ENCODE peak calls at places on chromosomes 7 and 10, in seven cellular contexts. Y is IMR-90, J is H1, X is mesendoderm, B is H9, U is neuronal stem cell, L is mesenchymal stem cell. C is an unnamed sample.

GRCh38 chr7:2106920-2107319 is 125.8 kb downstream of the MAD1L1 start:
- DNase-seq in B (peak), U (no peak), L (no peak), X (peak), Y (peak), J (no peak), C (peak)

GRCh38 chr7:14751461-14751860 is 151.1 kb downstream of the DGKB start:
- DNase-seq in B (no peak), Y (no peak), U (no peak), J (no peak), L (no peak), X (no peak), C (no peak)

GRCh38 chr7:36852017-36852416 is 127.7 kb upstream of the AOAH start:
- DNase-seq in U (no peak), Y (no peak), B (no peak), L (no peak), X (no peak), J (no peak), C (no peak)

GRCh38 chr10:72027498-72027897 is 60.9 kb downstream of the SPOCK2 start:
- DNase-seq in B (no peak), J (no peak), X (no peak), U (no peak), L (peak), Y (peak), C (peak)

GRCh38 chr10:23081156-23081833 is 14.1 kb upstream of the MSRB2 start:
- DNase-seq in B (no peak), Y (peak), X (no peak), U (no peak), L (no peak), J (no peak), C (no peak)

GRCh38 chr10:120285408-120285807 is 171.6 kb upstream of the PLPP4 start:
- DNase-seq in B (no peak), J (no peak), X (no peak), Y (no peak), U (no peak), L (no peak), C (no peak)

GRCh38 chr7:26153823-26154783 is 2.1 kb downstream of the NFE2L3 start:
- DNase-seq in J (peak), L (peak), U (no peak), X (peak), B (peak), Y (peak), C (no peak)

GRCh38 chr7:99407849-99408346 is 499 bp downstream of the PDAP1 start:
- DNase-seq in Y (peak), U (no peak), J (no peak), X (peak), L (peak), B (no peak), C (peak)

GRCh38 chr7:150979706-150980390 is 1.7 kb upstream of the KCNH2 start:
- DNase-seq in X (no peak), L (no peak), B (no peak), J (no peak), U (no peak), Y (no peak), C (no peak)

GRCh38 chr10:50558368-50558767 is 65.4 kb downstream of the SGMS1 start:
- DNase-seq in Y (no peak), B (no peak), U (no peak), X (no peak), L (no peak), J (no peak), C (no peak)

GRCh38 chr7:51234139-51234538 is 82.5 kb downstream of the COBL start:
- DNase-seq in J (no peak), Y (no peak), B (peak), L (no peak), X (no peak), U (no peak), C (no peak)

GRCh38 chr10:13560597-13560996 is 26.2 kb upstream of the PRPF18 start:
- DNase-seq in J (no peak), U (no peak), Y (peak), X (no peak), B (no peak), L (no peak), C (no peak)

GRCh38 chr7:47327698-47328391 is 254.1 kb downstream of the TNS3 start:
- DNase-seq in U (peak), B (peak), Y (peak), J (peak), L (peak), X (peak), C (peak)

GRCh38 chr7:88307412-88307811 is 718 bp upstream of the STEAP4 start:
- DNase-seq in U (no peak), B (no peak), J (no peak), L (no peak), Y (no peak), X (no peak), C (no peak)

GRCh38 chr7:30563326-30563942 is 31.2 kb upstream of the GARS1 start:
- DNase-seq in J (no peak), X (no peak), U (no peak), L (no peak), Y (peak), B (no peak), C (no peak)

GRCh38 chr7:57821438-57822382 is 371.7 kb downstream of the ZNF716 start:
- DNase-seq in B (no peak), X (no peak), L (no peak), Y (no peak), J (no peak), U (no peak), C (no peak)

GRCh38 chr7:5701085-5701914 is 80.2 kb downstream of the RNF216 start:
- DNase-seq in B (no peak), L (peak), J (no peak), Y (peak), X (no peak), U (no peak), C (peak)

GRCh38 chr7:79317728-79318127 is 135.7 kb downstream of the MAGI2 start:
- DNase-seq in L (peak), B (peak), Y (peak), J (peak), X (peak), U (no peak), C (peak)

GRCh38 chr10:11775412-11775811 is 33.2 kb downstream of the ECHDC3 start:
- DNase-seq in L (no peak), X (no peak), J (no peak), B (no peak), Y (no peak), U (no peak), C (no peak)
- H2AK5ac ChIP-seq in L (no peak), X (no peak), J (no peak), B (no peak), Y (no peak), U (no peak), C (no peak)

GRCh38 chr10:133391761-133392518 is 2.0 kb upstream of the MTG1 start:
- DNase-seq in B (no peak), J (no peak), U (no peak), Y (no peak), X (no peak), L (no peak), C (no peak)
- H2AK5ac ChIP-seq in B (no peak), J (no peak), U (no peak), Y (no peak), X (no peak), L (no peak), C (no peak)

DNA sequence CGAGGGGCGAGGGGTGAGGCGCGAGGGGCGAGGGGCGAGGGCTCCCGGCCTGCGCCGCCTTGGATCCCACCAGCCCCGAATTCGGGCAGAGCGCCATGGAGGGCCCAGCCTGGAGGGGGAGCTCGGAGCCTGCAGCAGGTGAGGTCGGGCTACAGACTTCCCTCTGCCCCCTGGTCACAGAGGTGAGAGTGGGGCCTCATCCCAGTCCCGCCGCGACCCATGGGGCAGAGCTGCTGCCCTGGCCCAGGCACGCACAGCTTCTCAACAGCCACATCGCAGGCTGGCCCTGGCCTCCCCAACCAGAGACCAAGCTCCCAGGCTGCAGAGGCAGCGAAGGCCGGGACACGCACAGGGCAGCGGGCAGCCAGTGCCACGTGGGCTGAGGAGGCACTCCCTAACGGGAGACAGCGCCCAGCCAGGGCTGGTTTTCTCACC is 191.8 kb downstream of the PTPRN2 start:
- DNase-seq in U (no peak), L (no peak), J (peak), Y (no peak), B (peak), X (peak), C (no peak)
- H2AK5ac ChIP-seq in U (no peak), L (no peak), J (peak), Y (no peak), B (no peak), X (no peak), C (no peak)

GRCh38 chr7:27420702-27421101 is 178.1 kb downstream of the EVX1 start:
- DNase-seq in J (no peak), X (no peak), L (no peak), B (no peak), Y (no peak), U (no peak), C (no peak)
- H2AK5ac ChIP-seq in J (no peak), X (no peak), L (no peak), B (no peak), Y (no peak), U (no peak), C (no peak)

C was measured in trophoblast cell.